ENCODE peak calls at places on chromosomes 1 and 21, in nine cellular contexts. H, Y, G, Z, W, T, D, R and A are unnamed samples.

GRCh38 chr1:109926662-109927300 is 16.1 kb downstream of the CSF1 start:
- DNase-seq in H (peak; percentile 87), Y (no peak), G (no peak), Z (no peak), W (no peak), T (no peak), D (peak; percentile 91), R (no peak), A (no peak)

GRCh38 chr1:40315795-40316594 is 1.1 kb downstream of the COL9A2 start:
- DNase-seq in H (no peak), Y (peak; percentile 58), G (no peak), Z (no peak), W (no peak), T (no peak), D (peak; percentile 27), R (no peak), A (peak; percentile 64)

GRCh38 chr1:53306168-53306567 is 21.7 kb downstream of the LRP8 start:
- DNase-seq in H (no peak), Y (no peak), G (no peak), Z (no peak), W (no peak), T (no peak), D (no peak), R (no peak), A (no peak)

GRCh38 chr1:55310517-55310927 is 95.4 kb upstream of the USP24 start:
- DNase-seq in H (peak; percentile 98), Y (no peak), G (peak; percentile 96), Z (no peak), W (peak; percentile 12), T (peak; percentile 73), D (peak; percentile 98), R (no peak), A (no peak)

GRCh38 chr1:200739499-200740290 is 1.0 kb downstream of the CAMSAP2 start:
- DNase-seq in H (no peak), Y (peak; percentile 15), G (no peak), Z (peak; percentile 91), W (peak; percentile 72), T (peak; percentile 55), D (peak; percentile 33), R (peak; percentile 60), A (no peak)

GRCh38 chr1:178912597-178912996 is 41.7 kb upstream of the ANGPTL1 start:
- DNase-seq in H (no peak), Y (no peak), G (no peak), Z (no peak), W (no peak), T (no peak), D (no peak), R (no peak), A (no peak)

GRCh38 chr1:212597495-212597894 is 11.1 kb upstream of the ATF3 start:
- DNase-seq in H (peak; percentile 44), Y (no peak), G (no peak), Z (no peak), W (no peak), T (no peak), D (peak; percentile 70), R (no peak), A (no peak)

GRCh38 chr1:36565576-36566501 is 83.1 kb upstream of the CSF3R start:
- DNase-seq in H (no peak), Y (peak; percentile 49), G (no peak), Z (peak; percentile 34), W (no peak), T (no peak), D (no peak), R (no peak), A (no peak)

GRCh38 chr1:69662321-69662720 is 94.6 kb downstream of the LRRC7 start:
- DNase-seq in H (no peak), Y (no peak), G (no peak), Z (no peak), W (no peak), T (no peak), D (no peak), R (no peak), A (no peak)

GRCh38 chr1:115557715-115558114 is 84.1 kb upstream of the VANGL1 start:
- DNase-seq in H (no peak), Y (peak; percentile 32), G (no peak), Z (no peak), W (no peak), T (no peak), D (no peak), R (no peak), A (no peak)

GRCh38 chr1:150619576-150620509 is 9.6 kb downstream of the ENSA start:
- DNase-seq in H (peak; percentile 81), Y (no peak), G (no peak), Z (no peak), W (no peak), T (no peak), D (peak; percentile 79), R (no peak), A (no peak)

GRCh38 chr21:36127250-36127904 is 7.5 kb upstream of the CBR3 start:
- DNase-seq in H (no peak), Y (no peak), G (no peak), Z (peak; percentile 44), W (no peak), T (no peak), D (no peak), R (no peak), A (no peak)

GRCh38 chr1:153466908-153467307 is 6.5 kb upstream of the S100A7 start:
- DNase-seq in H (no peak), Y (no peak), G (no peak), Z (no peak), W (no peak), T (no peak), D (no peak), R (no peak), A (no peak)

GRCh38 chr1:201896951-201897391 is 8.3 kb downstream of the SHISA4 start:
- DNase-seq in H (peak; percentile 70), Y (no peak), G (no peak), Z (no peak), W (peak; percentile 72), T (peak; percentile 88), D (no peak), R (no peak), A (no peak)

GRCh38 chr1:35947547-35947946 is 16.6 kb downstream of the AGO3 start:
- DNase-seq in H (no peak), Y (no peak), G (no peak), Z (no peak), W (no peak), T (no peak), D (peak; percentile 52), R (no peak), A (no peak)

GRCh38 chr21:20040768-20041167 is 957.4 kb upstream of the NCAM2 start:
- DNase-seq in H (no peak), Y (peak; percentile 27), G (no peak), Z (no peak), W (no peak), T (no peak), D (peak; percentile 10), R (no peak), A (no peak)

GRCh38 chr1:217977943-217978342 is 307.1 kb upstream of the RRP15 start:
- DNase-seq in H (no peak), Y (peak; percentile 12), G (no peak), Z (no peak), W (no peak), T (no peak), D (no peak), R (no peak), A (no peak)

GRCh38 chr21:42844411-42845113 is 34.8 kb downstream of the WDR4 start:
- DNase-seq in H (no peak), Y (no peak), G (no peak), Z (peak; percentile 88), W (no peak), T (no peak), D (no peak), R (no peak), A (no peak)

GRCh38 chr1:181134543-181135461 is 46.3 kb downstream of the IER5 start:
- DNase-seq in H (peak; percentile 83), Y (no peak), G (peak; percentile 38), Z (peak; percentile 84), W (no peak), T (peak; percentile 81), D (peak; percentile 70), R (no peak), A (no peak)

GRCh38 chr1:52179073-52179472 is 37.2 kb downstream of the ZFYVE9 start:
- DNase-seq in H (no peak), Y (no peak), G (no peak), Z (no peak), W (no peak), T (no peak), D (no peak), R (no peak), A (no peak)

GRCh38 chr1:22681564-22682276 is 28.7 kb downstream of the C1QB start:
- DNase-seq in H (no peak), Y (no peak), G (no peak), Z (no peak), W (no peak), T (no peak), D (no peak), R (no peak), A (no peak)

GRCh38 chr1:186210258-186210657 is 164.8 kb downstream of the TPR start:
- DNase-seq in H (no peak), Y (no peak), G (no peak), Z (no peak), W (no peak), T (no peak), D (no peak), R (no peak), A (no peak)

DNA sequence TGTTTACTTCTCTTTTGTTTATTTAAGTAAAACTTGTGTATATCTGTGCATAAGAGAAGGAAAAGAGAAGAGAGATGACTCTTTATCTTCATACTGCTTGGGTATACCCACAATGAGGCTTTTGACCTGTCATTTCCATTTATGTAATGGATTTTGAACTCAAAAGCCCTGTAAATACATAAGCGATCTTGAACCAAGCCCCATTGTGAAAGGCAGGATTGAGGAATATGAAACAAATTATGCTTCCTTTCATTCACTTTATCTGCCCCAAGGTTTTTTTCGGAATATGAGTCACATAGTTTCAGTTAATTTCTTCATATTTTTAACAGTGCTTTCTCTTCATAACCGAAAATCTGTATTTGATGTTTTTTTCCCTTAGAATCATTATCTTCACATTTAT is 21.4 kb downstream of the CNST start:
- DNase-seq in H (peak; percentile 80), Y (no peak), G (no peak), Z (no peak), W (no peak), T (no peak), D (peak; percentile 58), R (no peak), A (no peak)
- H3K27ac ChIP-seq in H (peak overlapping the region; percentile 83), Y (no peak overlapping the region), G (no peak overlapping the region), Z (peak overlapping the region; percentile 45), W (peak overlapping the region; percentile 20), T (no peak overlapping the region), D (no peak overlapping the region), R (no peak overlapping the region), A (no peak overlapping the region)

GRCh38 chr1:85656948-85657347 is 51.3 kb downstream of the ZNHIT6 start:
- DNase-seq in H (no peak), Y (no peak), G (no peak), Z (no peak), W (no peak), T (no peak), D (peak; percentile 20), R (no peak), A (no peak)
- H3K27ac ChIP-seq in H (no peak overlapping the region), Y (no peak overlapping the region), G (no peak overlapping the region), Z (no peak overlapping the region), W (no peak overlapping the region), T (no peak overlapping the region), D (no peak overlapping the region), R (no peak overlapping the region), A (no peak overlapping the region)

GRCh38 chr1:204092632-204093420 is 19.9 kb downstream of the SOX13 start:
- DNase-seq in H (no peak), Y (no peak), G (no peak), Z (no peak), W (no peak), T (no peak), D (no peak), R (no peak), A (no peak)
- H3K27ac ChIP-seq in H (no peak overlapping the region), Y (peak overlapping the region; percentile 75), G (no peak overlapping the region), Z (peak overlapping the region; percentile 58), W (no peak overlapping the region), T (no peak overlapping the region), D (no peak overlapping the region), R (no peak overlapping the region), A (no peak overlapping the region)

GRCh38 chr1:41902669-41903068 is 16.1 kb downstream of the HIVEP3 start:
- DNase-seq in H (no peak), Y (no peak), G (no peak), Z (no peak), W (no peak), T (no peak), D (peak; percentile 46), R (no peak), A (no peak)
- H3K27ac ChIP-seq in H (peak overlapping the region; percentile 20), Y (no peak overlapping the region), G (peak overlapping the region; percentile 61), Z (peak overlapping the region; percentile 42), W (no peak overlapping the region), T (no peak overlapping the region), D (peak overlapping the region; percentile 63), R (no peak overlapping the region), A (no peak overlapping the region)